ENCODE peak calls at places on chromosomes 12 and 14, in seven cellular contexts. X is NCI-H1436; I is C1 segment of cervical spinal cord; T is A549; N is activated CD4-positive, alpha-beta T cell treated with anti-CD3 and anti-CD28 coated beads, Interleukin-2, amount 50 U/mL, for 1 hour; K is nephron progenitor cell; Z is transverse colon. O is an unnamed sample.

GRCh38 chr14:88140874-88141273 is 135.9 kb downstream of the GPR65 start:
- DNase-seq in X (no peak), I (no peak), T (no peak), N (no peak), K (no peak), Z (no peak), O (no peak)

GRCh38 chr12:131108171-131108955 is 154.7 kb downstream of the ADGRD1 start:
- DNase-seq in X (no peak), I (no peak), T (peak), N (no peak), K (no peak), Z (no peak), O (no peak)

GRCh38 chr14:58947816-58948440 is 240.5 kb upstream of the DAAM1 start:
- DNase-seq in X (no peak), I (no peak), T (peak), N (no peak), K (no peak), Z (no peak), O (no peak)

GRCh38 chr14:102058146-102058545 is 28.7 kb downstream of the HSP90AA1 start:
- DNase-seq in X (no peak), I (no peak), T (no peak), N (no peak), K (no peak), Z (no peak), O (no peak)

GRCh38 chr12:113322353-113322752 is 12.6 kb downstream of the SLC8B1 start:
- DNase-seq in X (no peak), I (no peak), T (no peak), N (no peak), K (no peak), Z (no peak), O (no peak)

GRCh38 chr12:50508420-50508819 is 3.6 kb downstream of the DIP2B start:
- DNase-seq in X (no peak), I (no peak), T (no peak), N (no peak), K (no peak), Z (no peak), O (no peak)

GRCh38 chr12:84553331-84554117 is 359.1 kb downstream of the SLC6A15 start:
- DNase-seq in X (no peak), I (no peak), T (no peak), N (no peak), K (no peak), Z (no peak), O (no peak)

GRCh38 chr12:92784795-92785562 is 82.2 kb downstream of the PLEKHG7 start:
- DNase-seq in X (peak), I (no peak), T (peak), N (no peak), K (peak), Z (no peak), O (no peak)

GRCh38 chr14:65200454-65200853 is 98.1 kb upstream of the MAX start:
- DNase-seq in X (no peak), I (no peak), T (no peak), N (no peak), K (no peak), Z (no peak), O (no peak)

GRCh38 chr12:132190012-132190755 is 45.9 kb downstream of the NOC4L start:
- DNase-seq in X (no peak), I (no peak), T (peak), N (no peak), K (peak), Z (peak), O (no peak)

GRCh38 chr14:101584049-101584859 is 23.0 kb downstream of the DIO3 start:
- DNase-seq in X (no peak), I (no peak), T (no peak), N (no peak), K (no peak), Z (no peak), O (peak)

GRCh38 chr14:92844220-92844619 is 50.1 kb downstream of the GOLGA5 start:
- DNase-seq in X (no peak), I (no peak), T (no peak), N (no peak), K (no peak), Z (no peak), O (no peak)

GRCh38 chr12:13536219-13536910 is 339.8 kb downstream of the EMP1 start:
- DNase-seq in X (no peak), I (no peak), T (no peak), N (no peak), K (no peak), Z (no peak), O (no peak)

GRCh38 chr14:52547526-52547925 is 4.8 kb downstream of the TXNDC16 start:
- DNase-seq in X (no peak), I (no peak), T (no peak), N (no peak), K (no peak), Z (no peak), O (no peak)

GRCh38 chr14:75343914-75344313 is 65.3 kb downstream of the FOS start:
- DNase-seq in X (no peak), I (no peak), T (no peak), N (no peak), K (no peak), Z (no peak), O (no peak)

GRCh38 chr12:117622087-117622486 is 260.7 kb upstream of the NOS1 start:
- DNase-seq in X (no peak), I (no peak), T (no peak), N (no peak), K (no peak), Z (no peak), O (no peak)

GRCh38 chr12:38350342-38351181 is 34.0 kb downstream of the ALG10B start:
- DNase-seq in X (no peak), I (no peak), T (no peak), N (no peak), K (no peak), Z (no peak), O (no peak)

GRCh38 chr12:6250343-6250742 is 50.1 kb downstream of the CD9 start:
- DNase-seq in X (no peak), I (no peak), T (no peak), N (no peak), K (no peak), Z (no peak), O (no peak)

GRCh38 chr12:108596854-108597558 is 878 bp downstream of the TMEM119 start:
- DNase-seq in X (no peak), I (no peak), T (no peak), N (no peak), K (no peak), Z (no peak), O (no peak)

GRCh38 chr12:3263939-3264699 is 186.9 kb downstream of the TSPAN9 start:
- DNase-seq in X (no peak), I (no peak), T (no peak), N (no peak), K (peak), Z (no peak), O (no peak)

GRCh38 chr14:32980887-32981501 is 42.3 kb downstream of the NPAS3 start:
- DNase-seq in X (no peak), I (no peak), T (no peak), N (no peak), K (no peak), Z (no peak), O (no peak)

GRCh38 chr12:109098671-109099070 is 1.3 kb downstream of the UNG start:
- DNase-seq in X (no peak), I (no peak), T (no peak), N (no peak), K (no peak), Z (no peak), O (no peak)

GRCh38 chr12:953776-954175 is 4.3 kb upstream of the RAD52 start:
- DNase-seq in X (no peak), I (no peak), T (no peak), N (no peak), K (no peak), Z (no peak), O (no peak)

GRCh38 chr14:64801800-64802199 is 77.9 kb downstream of the SPTB start:
- DNase-seq in X (no peak), I (no peak), T (peak), N (no peak), K (peak), Z (no peak), O (no peak)

GRCh38 chr14:99432491-99432890 is 48.2 kb downstream of the SETD3 start:
- DNase-seq in X (no peak), I (no peak), T (no peak), N (no peak), K (no peak), Z (no peak), O (no peak)

GRCh38 chr12:127957001-127957660 is 309.8 kb upstream of the TMEM132C start:
- DNase-seq in X (no peak), I (no peak), T (no peak), N (no peak), K (no peak), Z (no peak), O (no peak)

GRCh38 chr14:58637040-58637390 is 747 bp upstream of the DACT1 start:
- DNase-seq in X (peak), I (no peak), T (peak), N (peak), K (no peak), Z (peak), O (no peak)

GRCh38 chr12:98007963-98008362 is 507.4 kb upstream of the TMPO start:
- DNase-seq in X (no peak), I (no peak), T (no peak), N (no peak), K (no peak), Z (no peak), O (no peak)

GRCh38 chr14:100149789-100150611 is 9.4 kb downstream of the DEGS2 start:
- DNase-seq in X (no peak), I (no peak), T (no peak), N (no peak), K (no peak), Z (peak), O (no peak)

GRCh38 chr12:82910246-82910893 is 223.7 kb downstream of the TMTC2 start:
- DNase-seq in X (no peak), I (no peak), T (no peak), N (no peak), K (peak), Z (no peak), O (no peak)

GRCh38 chr12:113277511-113277910 is 56.2 kb downstream of the TPCN1 start:
- DNase-seq in X (no peak), I (no peak), T (no peak), N (no peak), K (no peak), Z (no peak), O (no peak)

GRCh38 chr14:101506921-101507300 is 54.4 kb upstream of the DIO3 start:
- DNase-seq in X (no peak), I (no peak), T (no peak), N (no peak), K (no peak), Z (peak), O (peak)

O was measured in tibial nerve.